ENCODE peak calls at places on chromosomes 13 and 19, in four cellular contexts. A is nephron progenitor cell, Y is astrocyte of the cerebellum, L is Calu3. S is an unnamed sample.

GRCh38 chr19:14758816-14759215 is 19.5 kb downstream of the ADGRE2 start:
- DNase-seq in Y (no peak), L (peak), A (no peak), S (no peak)

GRCh38 chr13:85828094-85828684 is 29.0 kb upstream of the SLITRK6 start:
- DNase-seq in L (no peak), Y (peak), A (no peak), S (no peak)

GRCh38 chr13:105063676-105064075 is 1471.8 kb downstream of the EFNB2 start:
- DNase-seq in L (no peak), A (no peak), Y (no peak), S (peak)

GRCh38 chr13:30340367-30341184 is 33.2 kb upstream of the KATNAL1 start:
- DNase-seq in Y (no peak), A (no peak), L (no peak), S (no peak)

GRCh38 chr13:112187527-112188297 is 120.8 kb downstream of the SOX1 start:
- DNase-seq in Y (no peak), A (no peak), L (no peak), S (no peak)

GRCh38 chr19:45768644-45769053 is 403 bp downstream of the SIX5 start:
- DNase-seq in Y (no peak), L (peak), A (peak), S (peak)

GRCh38 chr13:78137404-78138142 is 218.9 kb upstream of the EDNRB start:
- DNase-seq in Y (peak), A (peak), L (peak), S (peak)

GRCh38 chr19:46303702-46304397 is 7.0 kb downstream of the HIF3A start:
- DNase-seq in L (peak), Y (no peak), A (peak), S (peak)

GRCh38 chr19:5083547-5083965 is 114.6 kb downstream of the KDM4B start:
- DNase-seq in A (peak), L (no peak), Y (no peak), S (no peak)

GRCh38 chr13:104318121-104318520 is 1251.9 kb upstream of the SLC10A2 start:
- DNase-seq in L (no peak), Y (peak), A (no peak), S (peak)

GRCh38 chr19:3314962-3315675 is 51.3 kb upstream of the NFIC start:
- DNase-seq in A (no peak), L (no peak), Y (no peak), S (no peak)

GRCh38 chr19:12937243-12938053 is 961 bp upstream of the CALR start:
- DNase-seq in Y (no peak), L (peak), A (no peak), S (peak)

GRCh38 chr13:30026093-30026492 is 175.7 kb upstream of the UBL3 start:
- DNase-seq in A (no peak), Y (no peak), L (no peak), S (no peak)

GRCh38 chr19:47111081-47111589 is 2.4 kb downstream of the ZC3H4 start:
- DNase-seq in Y (no peak), A (peak), L (no peak), S (peak)

GRCh38 chr13:114050536-114051450 is 76.9 kb upstream of the C13orf46 start:
- DNase-seq in A (no peak), L (no peak), Y (no peak), S (peak)

GRCh38 chr19:2888739-2889224 is 11.9 kb upstream of the ZNF57 start:
- DNase-seq in L (no peak), A (no peak), Y (no peak), S (no peak)

GRCh38 chr13:28611021-28611420 is 47.9 kb upstream of the POMP start:
- DNase-seq in A (no peak), L (no peak), Y (no peak), S (no peak)

GRCh38 chr13:50685491-50685890 is 158.0 kb downstream of the DLEU7 start:
- DNase-seq in Y (peak), L (peak), A (no peak), S (no peak)

GRCh38 chr19:35551091-35551810 is 5.8 kb downstream of the TMEM147 start:
- DNase-seq in Y (no peak), L (no peak), A (no peak), S (no peak)

GRCh38 chr13:43006893-43007631 is 15.0 kb upstream of the EPSTI1 start:
- DNase-seq in A (no peak), L (no peak), Y (peak), S (no peak)

GRCh38 chr19:41264581-41265375 is 606 bp downstream of the HNRNPUL1 start:
- DNase-seq in L (peak), A (peak), Y (no peak), S (peak)

GRCh38 chr13:26855921-26856320 is 95.3 kb upstream of the GPR12 start:
- DNase-seq in Y (no peak), A (no peak), L (no peak), S (no peak)

GRCh38 chr13:107976628-107977027 is 238.7 kb downstream of the LIG4 start:
- DNase-seq in Y (no peak), L (no peak), A (no peak), S (no peak)

GRCh38 chr13:44879452-44880058 is 109.7 kb downstream of the NUFIP1 start:
- DNase-seq in A (no peak), Y (no peak), L (peak), S (no peak)

GRCh38 chr19:5434970-5435641 is 20.1 kb upstream of the ZNRF4 start:
- DNase-seq in L (no peak), Y (peak), A (no peak), S (no peak)

GRCh38 chr13:50401721-50402510 is 386.7 kb downstream of the KCNRG start:
- DNase-seq in Y (no peak), L (no peak), A (no peak), S (no peak)

GRCh38 chr19:16470911-16471811 is 609 bp downstream of the EPS15L1 start:
- DNase-seq in A (no peak), L (no peak), Y (no peak), S (no peak)

GRCh38 chr19:6103217-6103644 is 7.1 kb downstream of the RFX2 start:
- DNase-seq in Y (peak), L (no peak), A (no peak), S (no peak)

GRCh38 chr13:100399455-100399854 is 189.1 kb downstream of the GGACT start:
- DNase-seq in A (no peak), L (no peak), Y (no peak), S (no peak)

GRCh38 chr13:72149701-72150100 is 282.7 kb upstream of the DACH1 start:
- DNase-seq in Y (no peak), L (no peak), A (no peak), S (no peak)

S was measured in WERI-Rb-1.